ENCODE peak calls at places on chromosomes 2 and 18, in seven cellular contexts. G is thoracic aorta, I is left lung, M is transverse colon, F is PC-9, W is HFFc6, H is upper lobe of left lung. Y is an unnamed sample.

GRCh38 chr2:241558532-241559488 is at the start of gene BOK:
- DNase-seq in G (no peak), I (peak), M (peak), F (peak), W (peak), H (peak), Y (peak)

GRCh38 chr18:30601541-30601940 is 441.0 kb downstream of the DSC3 start:
- DNase-seq in G (no peak), I (no peak), M (no peak), F (no peak), W (no peak), H (no peak), Y (no peak)

GRCh38 chr2:105573910-105574655 is 170.6 kb upstream of the NCK2 start:
- DNase-seq in G (no peak), I (no peak), M (no peak), F (no peak), W (no peak), H (no peak), Y (no peak)

GRCh38 chr2:233867993-233868532 is at the start of gene MSL3B:
- DNase-seq in G (no peak), I (no peak), M (peak), F (peak), W (no peak), H (no peak), Y (peak)

GRCh38 chr18:23422751-23423418 is 30.2 kb upstream of the RIOK3 start:
- DNase-seq in G (peak), I (peak), M (peak), F (peak), W (peak), H (peak), Y (peak)

GRCh38 chr2:157497603-157498314 is 53.9 kb upstream of the CYTIP start:
- DNase-seq in G (no peak), I (no peak), M (no peak), F (no peak), W (peak), H (no peak), Y (no peak)

GRCh38 chr2:240137596-240138274 is 1.6 kb upstream of the COPS9 start:
- DNase-seq in G (no peak), I (peak), M (no peak), F (no peak), W (no peak), H (peak), Y (no peak)

GRCh38 chr2:86243272-86243671 is 44.0 kb downstream of the MRPL35 start:
- DNase-seq in G (no peak), I (no peak), M (no peak), F (no peak), W (no peak), H (peak), Y (no peak)

GRCh38 chr2:109715302-109715937 is 78.7 kb upstream of the RGPD5 start:
- DNase-seq in G (no peak), I (no peak), M (peak), F (no peak), W (no peak), H (no peak), Y (peak)

GRCh38 chr2:170461875-170462274 is 253.3 kb upstream of the SP5 start:
- DNase-seq in G (no peak), I (no peak), M (no peak), F (no peak), W (no peak), H (no peak), Y (no peak)
- TF ChIP-seq CTCF in G (no peak), I (no peak), M (no peak), F (no peak), W (no peak), H (no peak), Y (peak)

GRCh38 chr2:43133336-43133707 is 93.1 kb downstream of the ZFP36L2 start:
- DNase-seq in G (no peak), I (no peak), M (no peak), F (no peak), W (no peak), H (no peak), Y (no peak)

GRCh38 chr2:43130548-43130875 is 95.9 kb downstream of the ZFP36L2 start:
- DNase-seq in G (no peak), I (no peak), M (no peak), F (no peak), W (no peak), H (no peak), Y (no peak)

GRCh38 chr2:43131051-43131889 is 95.1 kb downstream of the ZFP36L2 start:
- DNase-seq in G (peak), I (peak), M (peak), F (peak), W (peak), H (peak), Y (peak)

GRCh38 chr2:43132523-43133301 is 93.7 kb downstream of the ZFP36L2 start:
- DNase-seq in G (no peak), I (peak), M (no peak), F (no peak), W (no peak), H (peak), Y (no peak)

DNA sequence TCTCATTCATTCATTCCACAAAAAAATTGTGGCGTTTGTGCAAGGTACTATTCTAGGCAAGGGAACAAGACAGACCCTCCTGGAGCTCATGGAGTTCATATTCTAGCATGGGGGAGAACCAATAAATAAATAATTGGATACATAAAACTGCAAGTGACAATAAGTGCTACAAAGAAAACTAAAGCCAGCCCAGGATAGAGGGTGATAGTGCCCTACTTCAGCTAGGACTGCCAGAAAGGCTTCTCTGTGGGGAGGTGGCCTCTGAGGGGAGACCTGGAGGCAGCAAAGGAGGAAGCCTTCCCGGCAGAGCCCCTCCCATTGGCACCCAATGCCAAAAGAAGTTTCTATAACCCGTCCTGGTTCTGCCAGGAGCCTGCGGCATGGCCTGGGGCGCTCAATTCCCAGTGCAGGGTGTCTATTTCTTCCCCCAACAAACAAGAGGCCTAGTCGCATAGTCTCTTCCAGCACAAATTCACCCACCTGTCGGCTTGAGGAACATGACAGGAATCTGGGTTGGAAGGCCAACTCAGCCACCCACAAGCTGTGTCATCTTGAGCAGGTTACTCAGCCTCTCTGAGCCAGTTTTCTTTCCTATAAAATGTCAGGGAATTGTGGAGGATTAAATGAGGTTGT is 94.4 kb downstream of the ZFP36L2 start:
- DNase-seq in G (no peak), I (no peak), M (no peak), F (no peak), W (no peak), H (no peak), Y (peak)
- TF ChIP-seq CTCF in G (no peak), I (no peak), M (no peak), F (peak), W (no peak), H (no peak), Y (no peak)

GRCh38 chr2:79906149-79906548 is 393.3 kb downstream of the CTNNA2 start:
- DNase-seq in G (no peak), I (no peak), M (no peak), F (no peak), W (no peak), H (no peak), Y (no peak)

GRCh38 chr2:79916285-79916684 is 388.3 kb downstream of the LRRTM1 start:
- DNase-seq in G (no peak), I (no peak), M (no peak), F (no peak), W (no peak), H (no peak), Y (no peak)

GRCh38 chr2:79909521-79909920 is 395.0 kb downstream of the LRRTM1 start:
- DNase-seq in G (no peak), I (no peak), M (no peak), F (no peak), W (no peak), H (no peak), Y (no peak)

DNA sequence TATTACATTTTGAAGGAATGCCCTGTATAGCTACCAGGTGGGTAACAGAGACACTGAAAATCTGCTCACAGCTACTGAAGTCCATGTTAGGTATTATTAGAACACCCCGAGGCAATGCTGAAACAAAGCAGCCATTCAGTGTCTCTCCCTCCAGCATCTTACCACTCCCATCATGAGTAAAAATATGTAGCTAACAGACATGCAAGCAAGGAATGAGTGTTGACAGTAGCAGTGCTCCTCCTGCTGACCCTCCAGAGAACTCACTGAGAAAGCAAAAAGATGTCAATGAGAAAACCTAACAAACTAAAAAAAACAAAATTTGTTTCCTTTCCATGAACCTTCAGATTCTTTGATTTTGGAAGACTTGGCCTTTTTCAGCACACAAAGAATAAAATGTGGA is 393.9 kb downstream of the LRRTM1 start:
- DNase-seq in G (no peak), I (no peak), M (no peak), F (no peak), W (no peak), H (no peak), Y (no peak)
- TF ChIP-seq CTCF in G (no peak), I (no peak), M (no peak), F (no peak), W (no peak), H (no peak), Y (no peak)

DNA sequence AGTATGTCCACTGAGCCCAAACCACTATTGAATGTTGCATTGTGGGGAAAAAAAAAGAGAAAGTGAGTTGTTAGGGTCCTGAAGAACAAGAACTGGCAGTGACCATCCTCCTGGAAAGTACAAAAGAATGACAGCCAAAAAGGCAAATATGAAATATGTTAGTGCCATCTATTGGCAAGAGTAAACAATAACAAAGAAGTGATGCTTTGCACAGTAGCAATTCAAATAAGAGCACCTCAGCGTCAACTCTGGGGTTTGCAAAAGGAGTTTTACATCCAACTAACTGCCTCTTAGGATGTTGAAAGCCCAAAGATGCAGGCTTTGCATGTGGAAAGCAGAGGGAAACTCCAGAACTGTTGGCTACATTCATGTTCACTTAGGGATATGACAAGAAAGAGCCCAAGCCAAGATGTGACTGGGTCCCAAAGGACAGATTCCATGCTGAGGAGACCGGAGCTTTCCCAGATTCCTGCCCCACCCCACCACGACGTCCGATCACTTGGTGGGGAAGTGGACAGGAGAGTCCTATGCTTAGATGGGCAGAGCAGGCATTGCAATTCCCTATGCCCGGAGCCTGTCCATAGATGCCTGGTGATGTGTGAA is 15.6 kb downstream of the TRABD2A start:
- DNase-seq in G (no peak), I (no peak), M (no peak), F (peak), W (peak), H (no peak), Y (peak)
- TF ChIP-seq CTCF in G (no peak), I (peak), M (peak), F (peak), W (peak), H (peak), Y (peak)

DNA sequence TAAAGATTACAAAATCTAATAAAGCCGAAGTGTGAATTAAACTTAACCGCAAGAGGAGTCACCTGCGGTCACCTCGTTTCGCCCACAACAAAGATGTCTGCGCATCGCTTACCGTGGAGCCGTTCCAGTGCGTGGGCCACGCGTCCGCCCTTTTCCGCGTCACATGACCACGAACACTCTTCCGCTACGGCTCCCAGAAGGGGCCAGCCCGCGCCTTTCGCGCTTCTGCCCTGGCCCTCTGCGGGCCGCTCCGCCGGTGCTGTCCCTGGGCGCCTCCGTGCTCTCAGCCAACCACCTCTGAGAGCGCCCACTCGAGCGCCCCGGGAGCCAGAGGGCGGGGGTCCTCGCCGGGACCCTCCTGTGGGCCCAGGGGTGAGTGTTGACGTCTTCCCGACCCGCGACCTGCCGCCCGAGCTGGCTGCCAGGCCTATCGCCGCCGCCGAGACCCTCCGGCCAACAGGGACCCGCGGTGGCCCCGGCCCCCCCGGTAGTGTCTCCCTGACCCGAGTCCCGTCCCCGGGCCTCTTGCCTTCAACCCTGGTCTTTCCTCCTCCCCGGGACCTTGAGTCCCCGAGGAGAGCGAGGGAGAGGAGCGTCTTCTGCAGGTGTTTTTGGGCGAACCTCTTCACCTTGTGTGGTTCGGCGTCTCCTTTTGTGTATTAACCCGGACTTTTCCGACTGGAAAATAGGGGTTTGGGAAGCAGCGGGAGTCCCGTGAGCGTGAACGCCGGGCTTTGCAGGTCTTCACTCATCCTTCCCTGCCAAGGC is at the start of gene MFF:
- DNase-seq in G (peak), I (peak), M (peak), F (peak), W (peak), H (peak), Y (peak)
- TF ChIP-seq CTCF in G (peak), I (no peak), M (no peak), F (peak), W (peak), H (peak), Y (peak)

GRCh38 chr2:29225814-29226213 is 110.6 kb downstream of the CLIP4 start:
- DNase-seq in G (no peak), I (no peak), M (no peak), F (no peak), W (no peak), H (no peak), Y (no peak)
- TF ChIP-seq CTCF in G (no peak), I (no peak), M (no peak), F (no peak), W (peak), H (no peak), Y (no peak)

GRCh38 chr2:217491271-217491670 is 511.5 kb downstream of the TNS1 start:
- DNase-seq in G (no peak), I (no peak), M (no peak), F (no peak), W (no peak), H (no peak), Y (no peak)
- TF ChIP-seq CTCF in G (no peak), I (no peak), M (no peak), F (no peak), W (no peak), H (no peak), Y (no peak)

Y was measured in foreskin keratinocyte.